ENCODE peak calls at places on chromosome 10, in ten cellular contexts. L, W, U, G, Z, Q, P, R, V and K are unnamed samples.

GRCh38 chr10:6464862-6465430 is 115.1 kb downstream of the PRKCQ start:
- DNase-seq in Z (no peak), R (no peak), V (no peak), G (no peak), P (no peak), W (no peak), U (no peak), Q (no peak), L (no peak), K (no peak)

GRCh38 chr10:113895018-113895417 is 40.6 kb downstream of the NHLRC2 start:
- DNase-seq in Q (no peak), U (no peak), W (peak), G (no peak), Z (no peak), R (no peak), L (no peak), V (no peak), P (no peak), K (no peak)

GRCh38 chr10:130737622-130738021 is 573.9 kb downstream of the TCERG1L start:
- DNase-seq in L (no peak), W (no peak), R (no peak), Q (no peak), P (peak), U (no peak), V (no peak), G (peak), Z (no peak), K (peak)

GRCh38 chr10:131000737-131001136 is 310.8 kb downstream of the TCERG1L start:
- DNase-seq in P (no peak), R (no peak), Z (no peak), Q (no peak), W (no peak), L (no peak), U (no peak), V (no peak), G (no peak), K (no peak)

GRCh38 chr10:71245420-71246325 is 33.3 kb downstream of the UNC5B start:
- DNase-seq in V (no peak), Z (no peak), P (no peak), L (no peak), W (no peak), G (no peak), U (no peak), R (no peak), Q (no peak), K (no peak)

GRCh38 chr10:113550365-113550764 is 2.5 kb upstream of the HABP2 start:
- DNase-seq in U (no peak), Q (peak), L (no peak), W (peak), V (no peak), G (no peak), R (no peak), P (no peak), Z (no peak), K (no peak)

GRCh38 chr10:31896972-31897384 is 31.7 kb downstream of the ARHGAP12 start:
- DNase-seq in Z (no peak), Q (no peak), G (no peak), V (no peak), U (no peak), R (no peak), P (no peak), W (peak), L (peak), K (no peak)

GRCh38 chr10:83287374-83287773 is 851.9 kb upstream of the GHITM start:
- DNase-seq in P (no peak), U (no peak), G (no peak), Z (no peak), W (no peak), Q (no peak), R (no peak), L (no peak), V (no peak), K (no peak)

GRCh38 chr10:3217301-3217700 is 44.7 kb upstream of the PITRM1 start:
- DNase-seq in G (no peak), W (peak), U (no peak), Z (no peak), V (no peak), R (no peak), Q (no peak), L (no peak), P (no peak), K (no peak)

GRCh38 chr10:49534670-49535381 is 4.1 kb downstream of the ERCC6 start:
- DNase-seq in Q (no peak), P (no peak), W (peak), V (no peak), R (no peak), G (no peak), L (no peak), U (no peak), Z (no peak), K (no peak)

GRCh38 chr10:132656283-132657126 is 118.9 kb downstream of the INPP5A start:
- DNase-seq in P (peak), G (no peak), W (no peak), U (no peak), R (peak), L (no peak), Q (no peak), V (no peak), Z (no peak), K (no peak)

GRCh38 chr10:63376560-63377304 is 89.0 kb downstream of the JMJD1C start:
- DNase-seq in L (no peak), R (no peak), G (no peak), P (no peak), W (peak), V (no peak), Z (no peak), Q (no peak), U (no peak), K (no peak)

GRCh38 chr10:132575320-132576201 is 38.0 kb downstream of the INPP5A start:
- DNase-seq in U (no peak), Z (peak), R (no peak), V (no peak), Q (no peak), L (no peak), W (peak), P (peak), G (no peak), K (no peak)

GRCh38 chr10:35925511-35925910 is 283.4 kb upstream of the FZD8 start:
- DNase-seq in W (peak), L (no peak), U (no peak), Q (no peak), V (no peak), P (no peak), Z (no peak), G (no peak), R (no peak), K (no peak)

GRCh38 chr10:31816318-31816717 is 112.3 kb downstream of the ARHGAP12 start:
- DNase-seq in R (no peak), G (no peak), W (no peak), Z (no peak), L (no peak), V (no peak), Q (no peak), P (no peak), U (no peak), K (no peak)

GRCh38 chr10:96321822-96322221 is 17.6 kb downstream of the DNTT start:
- DNase-seq in W (no peak), G (no peak), V (no peak), Z (no peak), P (no peak), R (no peak), Q (no peak), L (no peak), U (no peak), K (no peak)

GRCh38 chr10:131816941-131817700 is 83.7 kb upstream of the PPP2R2D start:
- DNase-seq in L (no peak), G (no peak), V (no peak), W (no peak), U (no peak), Q (no peak), P (peak), Z (no peak), R (no peak), K (no peak)

GRCh38 chr10:31374146-31374696 is 55.2 kb downstream of the ZEB1 start:
- DNase-seq in V (no peak), G (no peak), P (no peak), R (no peak), Z (no peak), W (no peak), U (no peak), Q (no peak), L (no peak), K (no peak)

GRCh38 chr10:107718868-107719267 is 554.4 kb upstream of the SORCS1 start:
- DNase-seq in P (no peak), Z (no peak), U (no peak), Q (no peak), W (peak), V (no peak), G (no peak), R (no peak), L (no peak), K (no peak)

GRCh38 chr10:86411281-86411841 is 44.8 kb upstream of the GRID1 start:
- DNase-seq in L (no peak), G (no peak), Q (no peak), U (no peak), P (no peak), V (no peak), Z (no peak), R (no peak), W (no peak), K (peak)

GRCh38 chr10:62050941-62051433 is 149.5 kb downstream of the ARID5B start:
- DNase-seq in R (peak), G (no peak), L (peak), U (peak), P (peak), Q (no peak), Z (peak), V (peak), W (peak), K (no peak)

GRCh38 chr10:122344741-122345258 is 29.7 kb upstream of the PLEKHA1 start:
- DNase-seq in R (no peak), U (no peak), Q (no peak), L (no peak), Z (no peak), W (no peak), G (no peak), P (no peak), V (no peak), K (no peak)

GRCh38 chr10:100043796-100044195 is 34.0 kb upstream of the DNMBP start:
- DNase-seq in V (no peak), G (no peak), Z (peak), P (peak), Q (no peak), R (no peak), U (no peak), L (no peak), W (peak), K (no peak)

GRCh38 chr10:14798631-14799030 is 23.9 kb upstream of the FAM107B start:
- DNase-seq in G (no peak), U (no peak), W (no peak), R (no peak), P (no peak), Q (no peak), V (no peak), L (no peak), Z (no peak), K (no peak)

GRCh38 chr10:100737359-100738054 is 7.9 kb upstream of the PAX2 start:
- DNase-seq in W (no peak), L (no peak), Q (no peak), U (no peak), G (no peak), R (no peak), V (no peak), Z (no peak), P (no peak), K (no peak)

GRCh38 chr10:28468707-28469483 is 64.0 kb upstream of the WAC start:
- DNase-seq in L (no peak), P (no peak), G (no peak), W (no peak), Z (no peak), Q (no peak), V (no peak), U (no peak), R (no peak), K (no peak)

GRCh38 chr10:110923856-110924493 is 4.6 kb downstream of the SHOC2 start:
- DNase-seq in Q (no peak), W (no peak), L (no peak), P (no peak), G (no peak), Z (no peak), V (no peak), R (no peak), U (no peak), K (no peak)

GRCh38 chr10:111482074-111482350 is 405.2 kb downstream of the ADRA2A start:
- DNase-seq in G (no peak), U (no peak), W (no peak), R (no peak), P (no peak), L (no peak), Q (no peak), V (no peak), Z (no peak), K (no peak)

GRCh38 chr10:71965623-71966022 is 1.4 kb downstream of the CHST3 start:
- DNase-seq in G (no peak), U (no peak), W (no peak), P (peak), Q (no peak), Z (no peak), R (no peak), L (no peak), V (no peak), K (no peak)

GRCh38 chr10:20933705-20934104 is 36.6 kb upstream of the NEBL start:
- DNase-seq in V (no peak), G (no peak), Z (no peak), U (no peak), W (no peak), L (no peak), P (no peak), Q (no peak), R (no peak), K (no peak)

GRCh38 chr10:44995914-44996633 is 4.6 kb upstream of the ZNF22 start:
- DNase-seq in V (no peak), U (no peak), G (no peak), W (no peak), P (peak), L (no peak), Z (peak), R (peak), Q (no peak), K (peak)

GRCh38 chr10:131116216-131117005 is 195.1 kb downstream of the TCERG1L start:
- DNase-seq in U (no peak), R (no peak), L (no peak), Z (no peak), G (no peak), W (no peak), Q (no peak), V (no peak), P (no peak), K (no peak)

GRCh38 chr10:10677479-10677878 is 340.2 kb upstream of the CELF2 start:
- DNase-seq in W (peak), V (no peak), Q (peak), L (no peak), P (peak), G (peak), U (no peak), R (peak), Z (no peak), K (peak)

GRCh38 chr10:112579578-112579977 is 132.6 kb downstream of the VTI1A start:
- DNase-seq in L (no peak), P (no peak), Q (no peak), R (no peak), W (no peak), U (no peak), Z (no peak), G (no peak), V (no peak), K (no peak)

GRCh38 chr10:6843477-6843876 is 263.4 kb upstream of the PRKCQ start:
- DNase-seq in G (no peak), U (no peak), V (no peak), W (no peak), Q (no peak), R (no peak), Z (no peak), P (no peak), L (no peak), K (peak)

GRCh38 chr10:31064334-31064733 is 32.7 kb upstream of the ZNF438 start:
- DNase-seq in G (no peak), Q (peak), V (no peak), U (no peak), P (no peak), W (peak), Z (no peak), R (no peak), L (no peak), K (no peak)

GRCh38 chr10:86690231-86690630 is 21.9 kb downstream of the LDB3 start:
- DNase-seq in W (no peak), P (no peak), U (no peak), L (no peak), R (no peak), G (no peak), Q (no peak), Z (no peak), V (no peak), K (no peak)

GRCh38 chr10:36840793-36841192 is 284.6 kb upstream of the ANKRD30A start:
- DNase-seq in G (no peak), Q (no peak), U (no peak), R (no peak), V (no peak), P (no peak), Z (no peak), W (no peak), L (no peak), K (no peak)

GRCh38 chr10:18216482-18216881 is 76.3 kb downstream of the CACNB2 start:
- DNase-seq in U (no peak), P (no peak), R (peak), V (no peak), G (no peak), Z (peak), W (peak), Q (no peak), L (no peak), K (no peak)

GRCh38 chr10:29688230-29688634 is 53.5 kb upstream of the SVIL start:
- DNase-seq in V (no peak), P (no peak), U (no peak), W (no peak), R (no peak), L (no peak), Q (peak), G (peak), Z (no peak), K (no peak)
- H3K4me3 ChIP-seq in V (no peak), P (no peak), U (no peak), W (no peak), R (no peak), L (no peak), Q (peak), G (no peak), Z (no peak), K (no peak)

DNA sequence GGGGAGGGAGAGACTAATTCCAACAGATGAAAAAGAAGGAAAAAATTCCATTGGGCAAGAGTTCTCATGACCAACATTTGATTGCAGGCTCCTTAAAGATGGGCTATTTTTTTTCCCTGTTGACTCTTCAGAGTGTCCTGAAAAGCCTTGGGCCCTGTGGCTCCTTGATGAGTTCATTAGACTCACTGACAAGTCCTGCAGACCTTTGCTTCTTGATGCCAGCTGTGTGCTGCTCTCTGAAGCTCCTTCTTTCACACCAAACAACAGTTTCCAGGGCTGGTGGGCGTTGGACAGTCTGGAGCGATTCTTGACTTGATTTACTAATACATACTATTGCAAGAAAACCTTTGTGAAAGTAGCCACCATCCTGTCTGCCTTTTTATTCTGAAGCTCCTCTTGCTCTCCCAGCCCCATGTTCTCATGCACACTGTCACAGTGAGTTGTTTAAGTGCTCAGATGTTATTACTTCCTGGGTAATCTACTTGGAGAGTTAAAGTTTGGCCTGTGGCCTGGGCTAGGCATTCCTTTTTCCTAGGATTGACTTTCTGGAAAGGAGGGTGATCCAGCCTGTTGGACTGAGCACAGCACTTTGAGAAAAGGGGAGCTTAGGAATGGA is 250.3 kb downstream of the PTEN start:
- DNase-seq in P (no peak), L (no peak), G (no peak), Z (no peak), V (no peak), W (no peak), U (no peak), Q (no peak), R (no peak), K (no peak)
- H3K4me3 ChIP-seq in P (no peak), L (no peak), G (no peak), Z (no peak), V (no peak), W (no peak), U (no peak), Q (no peak), R (no peak), K (no peak)

GRCh38 chr10:48234807-48235206 is 39.7 kb downstream of the FRMPD2 start:
- DNase-seq in R (no peak), Z (no peak), G (no peak), P (no peak), U (no peak), L (no peak), Q (no peak), V (no peak), W (no peak), K (no peak)
- H3K4me3 ChIP-seq in R (no peak), Z (no peak), G (no peak), P (no peak), U (no peak), L (no peak), Q (no peak), V (no peak), W (no peak), K (no peak)

DNA sequence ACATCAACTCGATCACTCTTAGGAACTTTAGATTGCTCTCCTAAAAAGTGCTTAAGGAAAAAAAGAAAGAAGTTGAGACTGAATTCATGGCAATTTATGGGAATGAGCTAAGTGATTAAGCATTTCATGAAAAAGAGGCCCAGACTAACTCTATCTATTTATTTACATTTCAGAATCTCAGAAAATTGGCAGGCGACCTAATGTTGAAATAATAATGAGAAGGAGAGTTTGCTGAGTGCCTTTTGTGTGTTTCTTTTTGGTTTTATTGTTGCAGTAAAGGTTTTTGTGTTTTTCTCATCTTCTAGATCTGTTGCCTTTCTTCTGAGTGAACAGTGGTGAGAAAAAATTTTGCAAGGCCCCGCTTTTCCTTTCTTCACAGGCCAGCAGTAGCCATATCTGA is 3.8 kb downstream of the GRK5 start:
- DNase-seq in R (no peak), L (no peak), U (no peak), Q (no peak), Z (no peak), V (no peak), P (no peak), W (no peak), G (no peak), K (no peak)
- H3K4me3 ChIP-seq in R (no peak), L (no peak), U (peak), Q (no peak), Z (no peak), V (no peak), P (no peak), W (no peak), G (no peak), K (peak)

DNA sequence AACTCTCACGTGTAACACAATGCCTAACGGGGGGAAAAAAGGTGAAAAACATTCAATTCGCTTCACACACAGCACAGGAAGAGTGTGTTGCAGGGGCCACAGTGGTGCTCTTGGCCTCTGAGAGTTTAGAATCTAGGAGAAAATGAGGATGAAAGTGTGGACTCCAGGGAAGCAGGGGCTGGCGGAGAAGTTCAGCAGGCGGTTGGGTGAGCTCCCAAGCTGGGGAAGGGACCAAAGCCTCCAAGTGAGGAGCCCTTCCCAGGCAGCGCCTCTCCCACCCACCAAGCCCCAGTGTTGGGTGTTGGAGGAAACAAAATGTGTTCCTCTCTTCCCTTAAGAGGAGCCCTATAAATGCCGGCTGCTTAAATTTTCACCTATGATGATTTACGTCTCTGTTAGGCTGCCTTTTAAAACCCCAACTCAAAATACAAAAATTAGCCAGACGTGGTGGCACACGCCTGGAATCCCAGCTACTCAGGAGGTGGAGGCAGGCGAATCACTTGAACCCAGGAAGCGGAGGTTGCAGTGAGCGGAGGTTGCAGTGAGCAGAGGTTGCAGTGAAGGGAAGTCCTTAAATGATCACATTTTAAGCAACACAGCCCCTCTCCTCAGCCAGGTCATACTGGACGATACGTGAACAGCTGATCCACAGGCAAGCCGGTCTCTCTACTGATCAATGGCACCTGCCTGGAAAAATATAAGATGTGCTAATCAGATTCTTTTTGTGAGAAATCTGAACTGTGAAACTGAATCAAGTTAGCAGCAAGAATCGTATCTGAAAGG is 735.2 kb downstream of the PARD3 start:
- DNase-seq in W (no peak), Z (no peak), R (no peak), Q (no peak), P (no peak), L (no peak), V (no peak), G (no peak), U (no peak), K (no peak)
- H3K4me3 ChIP-seq in W (no peak), Z (no peak), R (no peak), Q (no peak), P (no peak), L (no peak), V (no peak), G (no peak), U (no peak), K (no peak)

GRCh38 chr10:58701398-58702135 is 188.9 kb downstream of the BICC1 start:
- DNase-seq in R (no peak), P (no peak), L (no peak), Q (no peak), V (no peak), G (no peak), Z (no peak), W (peak), U (no peak), K (no peak)
- H3K4me3 ChIP-seq in R (no peak), P (no peak), L (no peak), Q (no peak), V (no peak), G (no peak), Z (no peak), W (no peak), U (no peak), K (no peak)